ENCODE peak calls at places on chromosomes 13 and 19, in six cellular contexts. P, B, K, I, S and T are unnamed samples.

GRCh38 chr13:89554801-89555200 is 1792.7 kb upstream of the MIR17HG start:
- DNase-seq in P (no peak), B (no peak), K (no peak), I (no peak), S (no peak), T (no peak)

GRCh38 chr13:103703246-103703645 is 637.0 kb upstream of the SLC10A2 start:
- DNase-seq in P (no peak), B (no peak), K (no peak), I (no peak), S (no peak), T (no peak)

GRCh38 chr13:110702591-110703526 is 3.1 kb downstream of the CARS2 start:
- DNase-seq in P (no peak), B (no peak), K (peak), I (no peak), S (no peak), T (no peak)

GRCh38 chr19:3343619-3344502 is 22.5 kb upstream of the NFIC start:
- DNase-seq in P (peak), B (peak), K (peak), I (no peak), S (peak), T (no peak)

GRCh38 chr13:48954086-48954485 is 21.6 kb upstream of the FNDC3A start:
- DNase-seq in P (no peak), B (no peak), K (peak), I (no peak), S (peak), T (no peak)

GRCh38 chr13:48775804-48776203 is 122.1 kb downstream of the CYSLTR2 start:
- DNase-seq in P (no peak), B (no peak), K (peak), I (no peak), S (no peak), T (no peak)

GRCh38 chr13:38693641-38694040 is 6.8 kb downstream of the FREM2 start:
- DNase-seq in P (no peak), B (no peak), K (no peak), I (no peak), S (no peak), T (no peak)

GRCh38 chr13:98273824-98274786 is 97.0 kb upstream of the RNF113B start:
- DNase-seq in P (no peak), B (peak), K (peak), I (no peak), S (no peak), T (no peak)

GRCh38 chr13:97261254-97262015 is 39.3 kb downstream of the MBNL2 start:
- DNase-seq in P (peak), B (no peak), K (no peak), I (no peak), S (peak), T (no peak)

GRCh38 chr19:21094347-21095025 is 12.5 kb downstream of the ZNF714 start:
- DNase-seq in P (no peak), B (no peak), K (no peak), I (no peak), S (no peak), T (no peak)

GRCh38 chr19:31438401-31439269 is 89.4 kb upstream of the TSHZ3 start:
- DNase-seq in P (no peak), B (no peak), K (no peak), I (no peak), S (no peak), T (no peak)

GRCh38 chr19:34457446-34457845 is 24.1 kb upstream of the WTIP start:
- DNase-seq in P (no peak), B (no peak), K (no peak), I (no peak), S (no peak), T (no peak)

GRCh38 chr13:94620286-94620896 is 18.7 kb downstream of the GPR180 start:
- DNase-seq in P (peak), B (no peak), K (peak), I (no peak), S (peak), T (no peak)

GRCh38 chr19:55690769-55691545 is 15.9 kb downstream of the EPN1 start:
- DNase-seq in P (no peak), B (no peak), K (no peak), I (no peak), S (no peak), T (no peak)

GRCh38 chr19:29104605-29105241 is 108.2 kb downstream of the UQCRFS1 start:
- DNase-seq in P (no peak), B (no peak), K (no peak), I (no peak), S (no peak), T (no peak)

GRCh38 chr13:46211521-46212351 is at the start of gene LRRC63:
- DNase-seq in P (peak), B (peak), K (peak), I (peak), S (peak), T (peak)

GRCh38 chr13:96984061-96984508 is 10.2 kb downstream of the OXGR1 start:
- DNase-seq in P (peak), B (peak), K (no peak), I (no peak), S (peak), T (no peak)